ENCODE peak calls at places on chromosomes 11 and 22, in six cellular contexts. F, R, V, N, X and T are unnamed samples.

GRCh38 chr11:18393581-18394299 is 623 bp upstream of the LDHA start:
- DNase-seq in F (no peak), R (no peak), V (peak; percentile 75), N (no peak), X (no peak), T (peak; percentile 37)

GRCh38 chr22:31045900-31046587 is 35.1 kb upstream of the SMTN start:
- DNase-seq in F (no peak), R (no peak), V (no peak), N (no peak), X (no peak), T (no peak)

GRCh38 chr22:26681395-26681821 is 24.0 kb downstream of the MIAT start:
- DNase-seq in F (no peak), R (peak; percentile 75), V (no peak), N (no peak), X (no peak), T (no peak)

GRCh38 chr11:107545101-107545514 is 20.4 kb downstream of the ALKBH8 start:
- DNase-seq in F (no peak), R (peak; percentile 25), V (no peak), N (no peak), X (peak; percentile 98), T (no peak)

GRCh38 chr11:107856981-107857517 is 1.5 kb downstream of the SLC35F2 start:
- DNase-seq in F (peak; percentile 36), R (no peak), V (no peak), N (peak; percentile 29), X (peak; percentile 96), T (no peak)

GRCh38 chr22:37303821-37304274 is 21.5 kb downstream of the CYTH4 start:
- DNase-seq in F (no peak), R (peak; percentile 87), V (peak; percentile 90), N (peak; percentile 89), X (peak; percentile 87), T (peak; percentile 60)

GRCh38 chr11:44313701-44314489 is 4.0 kb upstream of the ALX4 start:
- DNase-seq in F (no peak), R (peak; percentile 51), V (no peak), N (no peak), X (no peak), T (no peak)

GRCh38 chr11:133598879-133599278 is 66.6 kb upstream of the OPCML start:
- DNase-seq in F (no peak), R (no peak), V (no peak), N (no peak), X (no peak), T (no peak)

GRCh38 chr22:31680764-31681624 is 19.0 kb upstream of the PISD start:
- DNase-seq in F (no peak), R (peak; percentile 79), V (peak; percentile 69), N (peak; percentile 21), X (peak; percentile 48), T (no peak)

GRCh38 chr11:115464269-115464668 is 39.9 kb downstream of the CADM1 start:
- DNase-seq in F (no peak), R (no peak), V (no peak), N (no peak), X (no peak), T (no peak)

GRCh38 chr22:27099896-27100295 is 442.5 kb downstream of the MIAT start:
- DNase-seq in F (no peak), R (no peak), V (no peak), N (no peak), X (no peak), T (no peak)

GRCh38 chr11:14583252-14584105 is 60.1 kb upstream of the PDE3B start:
- DNase-seq in F (peak; percentile 68), R (peak; percentile 1), V (no peak), N (no peak), X (no peak), T (no peak)

GRCh38 chr11:64290894-64291745 is at the start of gene KCNK4:
- DNase-seq in F (no peak), R (no peak), V (no peak), N (no peak), X (no peak), T (no peak)

DNA sequence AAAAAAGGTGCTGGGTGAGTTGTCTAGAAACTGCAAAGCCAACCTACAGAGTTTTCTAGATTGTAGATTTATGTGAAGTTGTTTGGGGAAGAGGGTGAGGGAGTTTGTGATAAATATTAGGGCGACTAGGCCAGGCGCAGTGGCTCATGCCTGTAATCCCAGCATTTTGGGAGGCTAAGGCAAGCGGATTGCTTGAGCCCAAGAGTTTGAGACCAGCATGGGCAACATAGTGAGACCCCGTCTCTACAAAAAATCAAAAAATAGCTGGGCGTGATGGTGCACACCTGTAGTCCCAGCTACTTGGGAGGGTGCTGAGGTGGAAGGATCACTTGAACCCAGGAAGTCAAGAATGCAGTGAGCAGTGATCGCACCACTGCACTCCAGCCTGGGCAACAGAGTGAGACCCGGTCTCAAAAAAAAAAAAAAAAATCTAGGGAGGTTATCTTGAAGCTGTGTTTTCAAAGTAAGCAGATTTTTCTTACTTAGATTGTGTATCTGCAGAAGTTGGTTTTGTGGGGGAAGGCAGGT is 844 bp downstream of the APOL6 start:
- DNase-seq in F (no peak), R (no peak), V (no peak), N (no peak), X (no peak), T (no peak)
- H3K4me3 ChIP-seq in F (peak overlapping the region; percentile 93), R (peak overlapping the region; percentile 99), V (no peak overlapping the region), N (peak overlapping the region; percentile 51), X (peak overlapping the region; percentile 72), T (peak overlapping the region; percentile 53)

GRCh38 chr11:70689764-70690163 is 291.4 kb downstream of the CTTN start:
- DNase-seq in F (no peak), R (no peak), V (no peak), N (no peak), X (no peak), T (no peak)

GRCh38 chr11:70696076-70696475 is 297.7 kb downstream of the CTTN start:
- DNase-seq in F (no peak), R (no peak), V (no peak), N (no peak), X (no peak), T (no peak)

GRCh38 chr11:70694371-70694770 is 296.0 kb downstream of the CTTN start:
- DNase-seq in F (no peak), R (no peak), V (no peak), N (no peak), X (no peak), T (no peak)

GRCh38 chr11:70695086-70695960 is 297.0 kb downstream of the CTTN start:
- DNase-seq in F (no peak), R (no peak), V (no peak), N (no peak), X (no peak), T (no peak)

DNA sequence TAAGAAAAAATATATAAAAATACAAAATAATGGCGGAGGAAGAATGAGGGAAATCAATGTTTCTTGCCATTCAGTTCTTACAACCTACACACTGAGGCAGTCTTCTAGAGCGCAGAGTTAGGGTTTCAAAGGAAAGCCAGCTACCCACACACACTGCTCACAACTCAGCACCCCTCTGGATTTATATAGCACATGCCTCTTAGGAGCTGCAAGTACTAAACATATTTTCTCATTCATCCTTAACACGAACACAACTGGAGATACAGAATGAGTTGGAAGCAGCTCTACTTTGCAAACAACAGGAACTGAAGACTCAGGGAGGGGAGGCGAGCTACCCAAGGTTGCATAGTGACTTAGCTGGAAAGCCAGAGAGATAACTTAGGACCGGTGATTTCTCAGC is 293.8 kb downstream of the CTTN start:
- DNase-seq in F (no peak), R (no peak), V (no peak), N (no peak), X (no peak), T (no peak)
- H3K4me3 ChIP-seq in F (no peak overlapping the region), R (no peak overlapping the region), V (no peak overlapping the region), N (no peak overlapping the region), X (no peak overlapping the region), T (no peak overlapping the region)

DNA sequence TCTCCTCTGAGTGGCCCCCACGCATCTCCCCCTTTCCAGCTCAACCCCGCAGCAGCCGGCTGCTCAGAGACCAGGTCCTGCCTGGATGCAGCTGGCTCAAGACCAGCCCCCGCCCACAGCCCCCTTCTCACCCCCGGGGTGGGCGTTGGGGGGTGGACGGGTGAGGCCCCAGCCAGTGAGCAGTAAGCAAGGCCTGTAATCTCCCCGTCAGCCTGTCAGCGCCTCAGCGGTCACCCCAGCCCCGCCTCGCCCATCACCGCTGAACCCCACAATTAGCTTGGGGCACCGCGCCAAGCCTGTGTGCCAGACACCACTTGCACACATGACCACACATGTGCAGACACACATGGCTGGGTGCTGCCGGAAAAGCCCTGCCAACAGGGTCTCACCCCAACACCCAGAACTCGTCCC is 5.9 kb downstream of the PLXNB2 start:
- DNase-seq in F (no peak), R (peak; percentile 11), V (no peak), N (no peak), X (no peak), T (no peak)
- H3K4me3 ChIP-seq in F (no peak overlapping the region), R (no peak overlapping the region), V (no peak overlapping the region), N (no peak overlapping the region), X (no peak overlapping the region), T (no peak overlapping the region)

GRCh38 chr11:7576671-7577225 is 62.9 kb downstream of the PPFIBP2 start:
- DNase-seq in F (peak; percentile 45), R (peak; percentile 64), V (no peak), N (no peak), X (no peak), T (peak; percentile 72)
- H3K4me3 ChIP-seq in F (peak overlapping the region; percentile 33), R (peak overlapping the region; percentile 77), V (no peak overlapping the region), N (no peak overlapping the region), X (no peak overlapping the region), T (no peak overlapping the region)